ENCODE peak calls at places on chromosomes 4 and X, in five cellular contexts. W, H, X, P and O are unnamed samples.

GRCh38 chrX:134600714-134601113 is 57.6 kb downstream of the PLAC1 start:
- DNase-seq in W (no peak), H (no peak), X (no peak), P (peak), O (no peak)

GRCh38 chr4:83197555-83198235 is 83.2 kb upstream of the PLAC8 start:
- DNase-seq in W (no peak), H (no peak), X (peak), P (no peak), O (no peak)

GRCh38 chr4:118865091-118865708 is 23.5 kb upstream of the SYNPO2 start:
- DNase-seq in W (peak), H (no peak), X (no peak), P (peak), O (no peak)

GRCh38 chrX:35339796-35340195 is 397.2 kb downstream of the FAM47B start:
- DNase-seq in W (no peak), H (no peak), X (no peak), P (no peak), O (no peak)

GRCh38 chr4:72896515-72896914 is 173.0 kb downstream of the COX18 start:
- DNase-seq in W (no peak), H (no peak), X (no peak), P (no peak), O (no peak)

GRCh38 chr4:24089831-24090531 is 200.1 kb upstream of the PPARGC1A start:
- DNase-seq in W (no peak), H (no peak), X (no peak), P (no peak), O (no peak)

GRCh38 chrX:50723006-50723405 is 91.0 kb downstream of the SHROOM4 start:
- DNase-seq in W (no peak), H (no peak), X (no peak), P (no peak), O (no peak)

GRCh38 chr4:186024637-186025320 is 44.2 kb upstream of the TLR3 start:
- DNase-seq in W (no peak), H (no peak), X (no peak), P (no peak), O (no peak)

GRCh38 chr4:171478181-171478580 is 335.0 kb upstream of the GALNTL6 start:
- DNase-seq in W (no peak), H (no peak), X (no peak), P (no peak), O (no peak)

GRCh38 chr4:110201502-110201901 is 3.1 kb upstream of the ELOVL6 start:
- DNase-seq in W (no peak), H (no peak), X (no peak), P (no peak), O (no peak)

GRCh38 chr4:137300776-137301175 is 231.5 kb downstream of the PCDH18 start:
- DNase-seq in W (no peak), H (no peak), X (no peak), P (no peak), O (no peak)

GRCh38 chr4:61204353-61204752 is 4.2 kb downstream of the ADGRL3 start:
- DNase-seq in W (no peak), H (no peak), X (no peak), P (no peak), O (no peak)

GRCh38 chr4:74181225-74181624 is 23.3 kb downstream of the MTHFD2L start:
- DNase-seq in W (no peak), H (no peak), X (no peak), P (no peak), O (no peak)

GRCh38 chrX:149629730-149630387 is 1.7 kb downstream of the TMEM185A start:
- DNase-seq in W (no peak), H (no peak), X (no peak), P (no peak), O (no peak)

GRCh38 chr4:16083217-16084191 is at the start of gene PROM1:
- DNase-seq in W (peak), H (peak), X (no peak), P (peak), O (peak)

GRCh38 chr4:123396294-123397275 is at the start of gene SPRY1:
- DNase-seq in W (peak), H (no peak), X (peak), P (peak), O (peak)

GRCh38 chr4:123398803-123399637 is 2.4 kb downstream of the SPRY1 start:
- DNase-seq in W (peak), H (peak), X (peak), P (peak), O (peak)

GRCh38 chr4:123398151-123398802 is 1.7 kb downstream of the SPRY1 start:
- DNase-seq in W (peak), H (peak), X (peak), P (peak), O (peak)

GRCh38 chr4:123399638-123400358 is 3.2 kb downstream of the SPRY1 start:
- DNase-seq in W (no peak), H (no peak), X (no peak), P (no peak), O (no peak)

GRCh38 chr4:123397276-123398150 is 918 bp downstream of the SPRY1 start:
- DNase-seq in W (peak), H (peak), X (peak), P (peak), O (no peak)
- TF ChIP-seq POLR2AphosphoS5 in W (no peak), H (peak), X (no peak), P (peak), O (no peak)

GRCh38 chrX:30889147-30890125 is at the start of gene TAB3:
- DNase-seq in W (peak), H (peak), X (peak), P (peak), O (peak)
- TF ChIP-seq POLR2A in W (no peak), H (peak), X (no peak), P (no peak), O (no peak)

DNA sequence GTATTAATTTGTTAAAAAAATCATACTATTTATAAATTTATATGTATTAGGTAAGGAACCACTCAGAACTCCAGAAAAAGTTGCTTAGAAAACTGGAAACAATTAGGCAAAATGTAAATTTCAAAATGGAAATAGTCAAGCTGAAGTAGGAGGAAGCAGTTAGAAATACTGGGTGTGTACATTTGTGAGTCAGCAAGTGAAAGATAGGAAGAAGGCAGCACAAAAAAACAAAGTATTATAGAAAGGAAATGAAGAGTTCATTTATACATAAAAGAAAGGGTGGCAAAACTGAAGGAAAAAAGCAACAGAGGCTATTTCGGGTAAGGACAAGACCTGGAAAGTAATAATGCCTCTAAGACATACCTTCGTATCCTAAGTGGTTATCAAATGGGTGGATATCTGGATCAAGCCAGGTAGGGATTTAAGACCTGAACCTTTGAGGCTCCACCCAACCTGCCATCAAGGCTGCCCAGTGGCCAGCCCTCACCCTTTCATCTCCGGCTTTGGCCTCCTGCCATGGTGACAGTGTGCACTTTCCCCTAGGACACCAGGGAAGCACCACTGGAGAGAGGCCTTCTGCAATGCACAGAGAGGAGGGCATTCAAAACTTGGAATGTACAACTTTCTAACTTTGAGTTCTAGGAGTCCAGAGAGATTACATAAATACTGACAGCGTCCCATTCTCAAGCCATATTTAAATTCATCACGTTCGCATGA is at the start of gene LRRC66:
- DNase-seq in W (peak), H (no peak), X (no peak), P (peak), O (no peak)
- TF ChIP-seq POLR2AphosphoS5 in W (no peak), H (no peak), X (no peak), P (no peak), O (no peak)

DNA sequence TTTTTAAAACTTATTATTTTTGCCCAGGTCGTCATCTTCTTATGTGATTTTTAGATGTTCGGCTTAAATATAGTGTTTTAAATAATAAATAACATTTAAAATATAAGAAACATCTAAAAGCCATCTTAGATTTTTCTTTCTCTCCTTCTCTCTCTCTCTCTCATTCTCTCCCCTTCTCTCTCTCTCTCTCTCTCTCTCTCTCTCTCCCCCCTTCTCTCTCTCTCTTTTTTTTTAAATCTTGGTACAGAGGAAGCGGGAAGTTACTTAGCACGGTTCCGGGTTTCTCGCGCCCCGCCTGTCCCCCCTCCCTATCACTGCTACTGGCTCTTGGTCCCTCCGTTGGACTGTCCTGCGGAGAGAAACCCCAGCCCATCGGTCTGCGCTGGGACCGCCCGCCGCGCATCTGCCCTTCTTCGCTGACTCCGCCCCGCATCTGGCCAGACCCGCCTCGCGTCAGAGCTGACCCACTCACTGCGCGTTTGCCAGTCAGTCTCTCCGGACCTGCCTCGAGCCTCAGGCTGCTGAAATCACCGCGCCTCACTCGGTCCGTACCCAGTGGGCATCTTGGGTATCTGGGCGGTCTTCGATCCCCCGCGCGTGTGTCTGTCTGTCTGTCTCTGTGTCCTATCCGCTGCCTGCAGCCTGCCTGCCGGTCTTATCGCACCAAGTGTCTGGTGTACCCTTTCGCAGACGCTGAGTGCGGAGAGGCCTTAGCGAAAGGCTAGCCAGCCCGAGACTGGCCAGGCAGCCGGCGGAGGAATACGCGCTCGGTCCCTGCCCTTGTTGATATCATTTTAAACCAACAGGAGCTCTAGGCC is at the start of gene PABPC5:
- DNase-seq in W (peak), H (peak), X (peak), P (no peak), O (no peak)
- TF ChIP-seq POLR2A in W (no peak), H (peak), X (peak), P (no peak), O (no peak)

GRCh38 chr4:77092832-77093800 is 17.3 kb upstream of the CCNI start:
- DNase-seq in W (no peak), H (no peak), X (no peak), P (no peak), O (no peak)
- TF ChIP-seq POLR2AphosphoS5 in W (no peak), H (no peak), X (no peak), P (no peak), O (no peak)

DNA sequence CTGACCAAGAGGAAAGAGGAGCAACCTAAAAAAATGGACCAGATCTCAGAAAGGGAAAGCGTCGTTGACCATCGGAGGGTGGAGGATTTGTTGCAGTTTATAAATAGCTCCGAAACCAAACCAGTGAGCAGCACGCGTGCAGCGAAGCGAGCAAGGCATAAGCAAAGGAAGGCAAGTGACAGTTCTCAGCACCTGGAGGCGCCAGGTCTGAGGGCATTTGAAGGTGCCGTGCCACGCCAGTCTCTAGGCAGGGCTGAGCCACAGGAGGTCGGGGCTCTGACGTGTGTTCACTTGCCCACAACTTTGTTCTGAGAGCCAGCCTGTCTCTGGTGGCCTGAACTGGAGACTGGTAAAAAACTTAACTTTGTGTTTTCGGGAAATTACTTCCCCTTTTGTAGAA is 59.7 kb downstream of the TNIP2 start:
- DNase-seq in W (no peak), H (no peak), X (no peak), P (no peak), O (peak)
- TF ChIP-seq POLR2A in W (no peak), H (no peak), X (no peak), P (no peak), O (no peak)

GRCh38 chr4:182978152-182978827 is 61.1 kb upstream of the DCTD start:
- DNase-seq in W (no peak), H (no peak), X (no peak), P (no peak), O (no peak)

GRCh38 chr4:182971702-182972101 is 54.5 kb upstream of the DCTD start:
- DNase-seq in W (no peak), H (no peak), X (no peak), P (no peak), O (no peak)

GRCh38 chr4:182973421-182974340 is 56.5 kb upstream of the DCTD start:
- DNase-seq in W (no peak), H (no peak), X (no peak), P (no peak), O (no peak)

GRCh38 chr4:182975806-182976205 is 58.6 kb upstream of the DCTD start:
- DNase-seq in W (no peak), H (no peak), X (no peak), P (peak), O (no peak)
- TF ChIP-seq POLR2AphosphoS5 in W (no peak), H (peak), X (no peak), P (peak), O (no peak)

GRCh38 chr4:48016141-48017107 is at the start of the genes CNGA1 and NIPAL1:
- DNase-seq in W (peak), H (peak), X (peak), P (peak), O (peak)
- TF ChIP-seq POLR2A in W (no peak), H (peak), X (no peak), P (peak), O (no peak)